ENCODE peak calls at places on chromosomes 4 and X, in eight cellular contexts. One of them, this sample, is unnamed. For H3K4me1 and H3K27me3, the result is how much of the 10 kb centered on the place peaks cover.

GRCh38 chr4:156734965-156735895 is 236.4 kb downstream of the PDGFC start:
- DNase-seq in prostate gland: no peak
- DNase-seq in breast epithelium: no peak
- DNase-seq in lung: no peak
- DNase-seq in CD4-positive, alpha-beta memory T cell: no peak
- DNase-seq in right cardiac atrium: no peak
- DNase-seq in lower lobe of right lung: no peak
- DNase-seq in left ventricle myocardium inferior: no peak
- DNase-seq in this sample: no peak

GRCh38 chr4:63170923-63171322 is 1238.3 kb downstream of the TECRL start:
- DNase-seq in prostate gland: no peak
- DNase-seq in breast epithelium: no peak
- DNase-seq in lung: no peak
- DNase-seq in CD4-positive, alpha-beta memory T cell: no peak
- DNase-seq in right cardiac atrium: no peak
- DNase-seq in lower lobe of right lung: no peak
- DNase-seq in left ventricle myocardium inferior: no peak
- DNase-seq in this sample: no peak

GRCh38 chr4:53489279-53489889 is 101.9 kb downstream of the LNX1 start:
- DNase-seq in prostate gland: no peak
- DNase-seq in breast epithelium: no peak
- DNase-seq in lung: no peak
- DNase-seq in CD4-positive, alpha-beta memory T cell: no peak
- DNase-seq in right cardiac atrium: no peak
- DNase-seq in lower lobe of right lung: no peak
- DNase-seq in left ventricle myocardium inferior: no peak
- DNase-seq in this sample: no peak

GRCh38 chr4:6277139-6277802 is 7.6 kb downstream of the WFS1 start:
- DNase-seq in prostate gland: no peak
- DNase-seq in breast epithelium: no peak
- DNase-seq in lung: no peak
- DNase-seq in CD4-positive, alpha-beta memory T cell: no peak
- DNase-seq in right cardiac atrium: no peak
- DNase-seq in lower lobe of right lung: no peak
- DNase-seq in left ventricle myocardium inferior: peak
- DNase-seq in this sample: peak

GRCh38 chrX:69565247-69565815 is 50.6 kb upstream of the EDA start:
- DNase-seq in prostate gland: no peak
- DNase-seq in breast epithelium: no peak
- DNase-seq in lung: no peak
- DNase-seq in CD4-positive, alpha-beta memory T cell: no peak
- DNase-seq in right cardiac atrium: no peak
- DNase-seq in lower lobe of right lung: no peak
- DNase-seq in left ventricle myocardium inferior: no peak
- DNase-seq in this sample: no peak

GRCh38 chrX:119763175-119763574 is 4.8 kb downstream of the SOWAHD start:
- DNase-seq in prostate gland: no peak
- DNase-seq in breast epithelium: no peak
- DNase-seq in lung: no peak
- DNase-seq in CD4-positive, alpha-beta memory T cell: no peak
- DNase-seq in right cardiac atrium: no peak
- DNase-seq in lower lobe of right lung: no peak
- DNase-seq in left ventricle myocardium inferior: no peak
- DNase-seq in this sample: no peak

GRCh38 chr4:13484749-13485345 is 707 bp upstream of the RAB28 start:
- DNase-seq in prostate gland: no peak
- DNase-seq in breast epithelium: no peak
- DNase-seq in lung: no peak
- DNase-seq in CD4-positive, alpha-beta memory T cell: no peak
- DNase-seq in right cardiac atrium: no peak
- DNase-seq in lower lobe of right lung: no peak
- DNase-seq in left ventricle myocardium inferior: no peak
- DNase-seq in this sample: no peak

GRCh38 chr4:14650127-14650526 is 352.2 kb upstream of the CPEB2 start:
- DNase-seq in prostate gland: no peak
- DNase-seq in breast epithelium: no peak
- DNase-seq in lung: no peak
- DNase-seq in CD4-positive, alpha-beta memory T cell: no peak
- DNase-seq in right cardiac atrium: no peak
- DNase-seq in lower lobe of right lung: no peak
- DNase-seq in left ventricle myocardium inferior: no peak
- DNase-seq in this sample: no peak

GRCh38 chrX:47649302-47649701 is 1.1 kb downstream of the ELK1 start:
- DNase-seq in prostate gland: no peak
- DNase-seq in breast epithelium: no peak
- DNase-seq in lung: no peak
- DNase-seq in CD4-positive, alpha-beta memory T cell: no peak
- DNase-seq in right cardiac atrium: no peak
- DNase-seq in lower lobe of right lung: no peak
- DNase-seq in left ventricle myocardium inferior: no peak
- DNase-seq in this sample: no peak

GRCh38 chr4:3657917-3658913 is 108.0 kb upstream of the ADRA2C start:
- DNase-seq in prostate gland: no peak
- DNase-seq in breast epithelium: no peak
- DNase-seq in lung: no peak
- DNase-seq in CD4-positive, alpha-beta memory T cell: no peak
- DNase-seq in right cardiac atrium: peak
- DNase-seq in lower lobe of right lung: no peak
- DNase-seq in left ventricle myocardium inferior: peak
- DNase-seq in this sample: no peak

GRCh38 chrX:63754860-63755579 is 30.0 kb downstream of the ARHGEF9 start:
- DNase-seq in prostate gland: peak
- DNase-seq in breast epithelium: peak
- DNase-seq in lung: peak
- DNase-seq in CD4-positive, alpha-beta memory T cell: peak
- DNase-seq in right cardiac atrium: peak
- DNase-seq in lower lobe of right lung: peak
- DNase-seq in left ventricle myocardium inferior: peak
- DNase-seq in this sample: peak

DNA sequence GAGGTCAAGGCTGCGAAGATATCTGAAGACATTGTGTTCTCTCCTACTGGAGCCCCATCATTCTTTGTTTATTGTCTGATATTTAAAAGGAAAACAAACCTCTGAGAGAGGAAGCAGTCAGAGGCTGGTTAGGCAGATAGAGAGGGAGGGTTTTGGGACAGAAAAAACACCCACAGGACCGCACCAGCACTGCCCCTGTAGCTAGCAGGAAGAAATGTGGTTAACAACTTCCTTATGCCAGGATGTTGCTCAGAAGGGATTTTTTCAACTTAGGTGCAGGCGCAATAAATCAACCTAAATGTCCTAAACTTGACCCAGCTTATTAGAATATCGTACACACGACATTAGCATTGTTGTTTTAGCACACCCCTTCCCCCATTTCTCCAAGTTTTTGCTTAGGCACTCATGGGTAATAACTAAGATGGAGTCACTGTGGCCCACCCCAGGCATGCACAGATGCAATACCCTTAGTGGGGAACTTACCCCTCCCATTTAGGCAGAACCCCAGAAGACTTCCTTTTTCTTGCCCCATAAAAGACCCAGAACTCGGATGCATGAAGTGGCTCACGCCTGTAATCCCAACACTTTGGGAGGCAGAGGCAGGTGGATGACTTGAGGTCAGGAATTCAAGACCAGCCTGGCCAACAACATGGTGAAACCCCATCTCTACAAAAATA is 2.8 kb upstream of the ZNF718 start:
- DNase-seq in prostate gland: no peak
- DNase-seq in breast epithelium: no peak
- DNase-seq in lung: no peak
- DNase-seq in CD4-positive, alpha-beta memory T cell: peak
- DNase-seq in right cardiac atrium: no peak
- DNase-seq in lower lobe of right lung: no peak
- DNase-seq in left ventricle myocardium inferior: no peak
- DNase-seq in this sample: no peak
- H3K4me1 ChIP-seq in prostate gland: under half
- H3K4me1 ChIP-seq in breast epithelium: under half
- H3K4me1 ChIP-seq in lung: under half
- H3K4me1 ChIP-seq in CD4-positive, alpha-beta memory T cell: under half
- H3K4me1 ChIP-seq in right cardiac atrium: under half
- H3K4me1 ChIP-seq in lower lobe of right lung: under half
- H3K4me1 ChIP-seq in left ventricle myocardium inferior: under half
- H3K4me1 ChIP-seq in this sample: under half

DNA sequence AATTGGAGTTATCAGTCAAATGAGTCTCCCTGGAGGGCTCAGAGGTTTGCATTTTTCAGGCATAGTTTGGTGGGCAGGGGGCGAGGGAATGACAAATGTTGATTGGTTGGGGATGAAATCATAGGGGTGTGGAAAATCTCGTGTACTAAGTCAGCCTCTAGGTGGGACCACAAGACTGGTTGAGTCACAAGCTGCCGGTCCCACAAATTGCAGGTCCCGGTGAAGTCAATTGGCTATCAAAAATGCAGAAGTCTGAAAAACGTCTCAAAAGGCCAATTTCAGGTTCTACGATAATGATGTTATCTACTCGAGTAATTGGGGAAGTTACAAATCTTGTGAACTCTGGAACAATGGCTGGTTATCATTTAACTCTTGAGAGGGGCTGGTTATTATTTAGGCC is 98.8 kb upstream of the DHX15 start:
- DNase-seq in prostate gland: no peak
- DNase-seq in breast epithelium: no peak
- DNase-seq in lung: no peak
- DNase-seq in CD4-positive, alpha-beta memory T cell: no peak
- DNase-seq in right cardiac atrium: no peak
- DNase-seq in lower lobe of right lung: no peak
- DNase-seq in left ventricle myocardium inferior: no peak
- DNase-seq in this sample: no peak
- H3K27me3 ChIP-seq in prostate gland: under half
- H3K27me3 ChIP-seq in breast epithelium: under half
- H3K27me3 ChIP-seq in lung: under half
- H3K27me3 ChIP-seq in CD4-positive, alpha-beta memory T cell: under half
- H3K27me3 ChIP-seq in right cardiac atrium: under half
- H3K27me3 ChIP-seq in lower lobe of right lung: under half
- H3K27me3 ChIP-seq in left ventricle myocardium inferior: under half
- H3K27me3 ChIP-seq in this sample: under half

DNA sequence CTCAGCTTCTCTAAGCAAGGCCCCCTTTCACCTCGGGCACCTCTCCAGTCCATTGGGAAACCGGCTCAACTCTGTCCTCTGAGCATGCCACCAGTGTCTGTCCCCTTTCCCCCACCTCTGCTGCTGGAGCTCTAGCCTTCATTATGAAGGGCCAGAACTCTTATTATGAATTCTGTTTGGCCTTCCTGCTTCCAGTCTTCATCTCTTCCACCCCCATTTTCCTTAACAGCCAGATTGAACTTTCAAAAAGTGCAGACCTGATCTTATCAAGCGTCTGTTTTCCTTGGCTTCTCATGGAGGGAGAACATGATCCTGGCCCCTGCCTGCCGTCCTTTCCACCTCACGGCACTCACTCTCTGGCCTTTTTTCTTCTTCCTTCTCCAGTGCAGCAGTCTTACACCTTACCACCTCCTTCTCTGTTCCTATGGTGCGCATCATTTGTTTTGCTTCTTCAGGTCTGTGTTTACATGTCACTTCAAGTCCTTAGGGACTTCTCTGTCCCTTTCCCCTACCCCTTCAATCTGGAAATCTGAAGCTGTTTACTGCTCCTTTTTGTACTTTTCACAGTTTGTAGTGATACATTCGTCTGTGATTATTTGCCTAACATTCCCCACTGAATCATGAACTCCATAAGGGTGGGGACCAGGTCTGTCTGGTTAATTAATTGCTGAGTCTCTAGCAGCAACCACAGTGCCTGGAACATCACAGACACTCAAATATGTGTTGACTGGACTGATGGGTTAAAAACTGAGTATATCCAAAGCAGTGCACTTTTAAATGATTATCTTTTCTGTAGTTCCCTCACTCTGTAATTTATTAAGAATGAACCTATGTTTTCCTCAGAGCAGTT is 55.8 kb downstream of the FNIP2 start:
- DNase-seq in prostate gland: no peak
- DNase-seq in breast epithelium: no peak
- DNase-seq in lung: no peak
- DNase-seq in CD4-positive, alpha-beta memory T cell: no peak
- DNase-seq in right cardiac atrium: peak
- DNase-seq in lower lobe of right lung: no peak
- DNase-seq in left ventricle myocardium inferior: no peak
- DNase-seq in this sample: no peak
- H3K4me1 ChIP-seq in prostate gland: under half
- H3K4me1 ChIP-seq in breast epithelium: under half
- H3K4me1 ChIP-seq in lung: half or more
- H3K4me1 ChIP-seq in CD4-positive, alpha-beta memory T cell: under half
- H3K4me1 ChIP-seq in right cardiac atrium: under half
- H3K4me1 ChIP-seq in lower lobe of right lung: half or more
- H3K4me1 ChIP-seq in left ventricle myocardium inferior: half or more
- H3K4me1 ChIP-seq in this sample: half or more

GRCh38 chr4:82043809-82044137 is 330.0 kb downstream of the HNRNPD start:
- DNase-seq in prostate gland: peak
- DNase-seq in breast epithelium: no peak
- DNase-seq in lung: no peak
- DNase-seq in CD4-positive, alpha-beta memory T cell: no peak
- DNase-seq in right cardiac atrium: peak
- DNase-seq in lower lobe of right lung: peak
- DNase-seq in left ventricle myocardium inferior: no peak
- DNase-seq in this sample: no peak
- H3K27me3 ChIP-seq in prostate gland: under half
- H3K27me3 ChIP-seq in breast epithelium: under half
- H3K27me3 ChIP-seq in lung: under half
- H3K27me3 ChIP-seq in CD4-positive, alpha-beta memory T cell: under half
- H3K27me3 ChIP-seq in right cardiac atrium: under half
- H3K27me3 ChIP-seq in lower lobe of right lung: under half
- H3K27me3 ChIP-seq in left ventricle myocardium inferior: half or more
- H3K27me3 ChIP-seq in this sample: under half

GRCh38 chr4:140740906-140741670 is 15.1 kb downstream of the TBC1D9 start:
- DNase-seq in prostate gland: no peak
- DNase-seq in breast epithelium: no peak
- DNase-seq in lung: no peak
- DNase-seq in CD4-positive, alpha-beta memory T cell: no peak
- DNase-seq in right cardiac atrium: no peak
- DNase-seq in lower lobe of right lung: no peak
- DNase-seq in left ventricle myocardium inferior: no peak
- DNase-seq in this sample: no peak
- H3K4me1 ChIP-seq in prostate gland: under half
- H3K4me1 ChIP-seq in breast epithelium: under half
- H3K4me1 ChIP-seq in lung: under half
- H3K4me1 ChIP-seq in CD4-positive, alpha-beta memory T cell: under half
- H3K4me1 ChIP-seq in right cardiac atrium: under half
- H3K4me1 ChIP-seq in lower lobe of right lung: under half
- H3K4me1 ChIP-seq in left ventricle myocardium inferior: half or more
- H3K4me1 ChIP-seq in this sample: under half

DNA sequence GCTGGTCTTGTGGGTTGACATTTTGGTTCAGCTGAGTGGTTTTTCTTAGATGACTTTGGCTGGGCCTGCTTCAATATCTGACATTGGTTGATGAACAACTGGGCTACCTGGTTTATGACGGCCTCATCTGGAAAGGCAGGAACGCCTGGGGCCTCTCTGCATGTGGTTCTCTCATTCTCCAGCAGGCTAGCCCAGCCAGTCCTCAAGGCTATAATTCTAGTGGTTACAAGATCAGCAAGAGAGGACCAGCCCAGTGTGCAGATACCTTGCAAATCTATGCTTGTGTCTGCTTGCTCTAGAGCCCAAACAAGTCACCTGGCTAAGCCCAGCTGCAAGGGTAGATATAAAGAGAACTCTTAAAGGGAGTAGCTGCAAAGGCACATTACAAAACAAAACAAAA is 214.2 kb upstream of the PUDP start:
- DNase-seq in prostate gland: no peak
- DNase-seq in breast epithelium: no peak
- DNase-seq in lung: no peak
- DNase-seq in CD4-positive, alpha-beta memory T cell: no peak
- DNase-seq in right cardiac atrium: no peak
- DNase-seq in lower lobe of right lung: no peak
- DNase-seq in left ventricle myocardium inferior: no peak
- DNase-seq in this sample: no peak
- H3K27me3 ChIP-seq in prostate gland: under half
- H3K27me3 ChIP-seq in breast epithelium: under half
- H3K27me3 ChIP-seq in lung: under half
- H3K27me3 ChIP-seq in CD4-positive, alpha-beta memory T cell: under half
- H3K27me3 ChIP-seq in right cardiac atrium: under half
- H3K27me3 ChIP-seq in lower lobe of right lung: under half
- H3K27me3 ChIP-seq in left ventricle myocardium inferior: under half
- H3K27me3 ChIP-seq in this sample: under half